ENCODE peak calls at places on chromosome 7, in six cellular contexts. U is PC-3, Z is sigmoid colon, C is osteoblast, A is heart left ventricle, D is Panc1. K is an unnamed sample. For H3K4me1, the result is how much of the 10 kb centered on the place peaks cover.

GRCh38 chr7:66379761-66380160 is 174.6 kb downstream of the TPST1 start:
- DNase-seq in C (peak), D (no peak), Z (no peak), U (peak), A (no peak), K (no peak)

GRCh38 chr7:21108182-21108581 is 319.7 kb upstream of the SP4 start:
- DNase-seq in A (no peak), U (peak), C (no peak), D (no peak), Z (no peak), K (no peak)

GRCh38 chr7:22587322-22587721 is 87.3 kb upstream of the STEAP1B start:
- DNase-seq in U (no peak), A (no peak), Z (no peak), C (peak), D (no peak), K (no peak)

GRCh38 chr7:111735661-111736323 is 173.5 kb upstream of the IMMP2L start:
- DNase-seq in Z (no peak), A (no peak), D (peak), C (peak), U (peak), K (no peak)

GRCh38 chr7:106893591-106893990 is 28.5 kb downstream of the PIK3CG start:
- DNase-seq in U (peak), D (no peak), C (no peak), Z (no peak), A (no peak), K (no peak)

GRCh38 chr7:94972296-94972695 is 64.9 kb downstream of the PPP1R9A start:
- DNase-seq in C (no peak), Z (no peak), A (no peak), U (peak), D (peak), K (no peak)

GRCh38 chr7:27175626-27176342 is 1.7 kb upstream of the HOXA10 start:
- DNase-seq in A (no peak), C (no peak), U (no peak), Z (peak), D (no peak), K (no peak)

GRCh38 chr7:27188666-27189559 is 3.9 kb upstream of the HOXA11 start:
- DNase-seq in U (peak), Z (peak), C (peak), A (no peak), D (no peak), K (no peak)

GRCh38 chr7:150811-151221 is 41.6 kb upstream of the FAM20C start:
- DNase-seq in D (no peak), A (peak), U (no peak), Z (no peak), C (peak), K (peak)

GRCh38 chr7:11742496-11742895 is 89.5 kb downstream of the THSD7A start:
- DNase-seq in U (peak), Z (no peak), D (no peak), C (no peak), A (no peak), K (no peak)

GRCh38 chr7:3493499-3493898 is 192.4 kb downstream of the SDK1 start:
- DNase-seq in U (peak), D (peak), Z (no peak), A (no peak), C (peak), K (no peak)

GRCh38 chr7:129958643-129959479 is 6.1 kb upstream of the UBE2H start:
- DNase-seq in U (peak), A (peak), D (no peak), C (peak), Z (peak), K (no peak)

GRCh38 chr7:30911561-30911969 is at the start of gene AQP1:
- DNase-seq in D (no peak), U (no peak), C (no peak), A (peak), Z (peak), K (peak)

GRCh38 chr7:142194201-142194600 is 63.7 kb downstream of the PRSS58 start:
- DNase-seq in U (peak), C (no peak), A (no peak), D (no peak), Z (no peak), K (no peak)

GRCh38 chr7:149832332-149833041 is 5.7 kb upstream of the ZNF862 start:
- DNase-seq in A (peak), D (no peak), Z (peak), C (peak), U (no peak), K (peak)

GRCh38 chr7:69419928-69420327 is 178.3 kb upstream of the AUTS2 start:
- DNase-seq in C (no peak), D (no peak), A (no peak), Z (no peak), U (no peak), K (no peak)

GRCh38 chr7:127770870-127771269 is 118.9 kb downstream of the SND1 start:
- DNase-seq in U (no peak), Z (no peak), C (peak), D (no peak), A (no peak), K (no peak)

GRCh38 chr7:148078126-148078525 is 512.4 kb upstream of the C7orf33 start:
- DNase-seq in Z (no peak), D (no peak), C (no peak), A (peak), U (no peak), K (no peak)

GRCh38 chr7:636396-636795 is 90.1 kb upstream of the DNAAF5 start:
- DNase-seq in U (peak), D (peak), C (peak), A (peak), Z (no peak), K (no peak)

GRCh38 chr7:1874522-1875389 is 204.7 kb downstream of the ELFN1 start:
- DNase-seq in C (no peak), D (no peak), U (no peak), A (no peak), Z (no peak), K (no peak)

GRCh38 chr7:1253591-1254207 is 21.0 kb downstream of the UNCX start:
- DNase-seq in C (no peak), A (no peak), U (no peak), D (no peak), Z (no peak), K (peak)

GRCh38 chr7:129493555-129493954 is 8.8 kb upstream of the SMKR1 start:
- DNase-seq in A (no peak), C (no peak), Z (no peak), U (peak), D (no peak), K (no peak)

GRCh38 chr7:83574616-83575015 is 74.3 kb downstream of the SEMA3E start:
- DNase-seq in A (no peak), U (no peak), C (no peak), Z (no peak), D (no peak), K (no peak)

GRCh38 chr7:55977831-55978230 is 13.4 kb downstream of the NIPSNAP2 start:
- DNase-seq in Z (no peak), C (peak), U (peak), D (no peak), A (no peak), K (no peak)

GRCh38 chr7:84744388-84744787 is 442.5 kb downstream of the SEMA3D start:
- DNase-seq in U (no peak), A (no peak), Z (no peak), C (peak), D (no peak), K (no peak)

GRCh38 chr7:131056007-131056406 is 271.7 kb upstream of the MKLN1 start:
- DNase-seq in D (no peak), U (no peak), C (peak), Z (no peak), A (no peak), K (no peak)

GRCh38 chr7:69640216-69640615 is 41.9 kb downstream of the AUTS2 start:
- DNase-seq in D (no peak), A (no peak), U (no peak), C (no peak), Z (no peak), K (no peak)

GRCh38 chr7:66699998-66700397 is 40.5 kb upstream of the RABGEF1 start:
- DNase-seq in C (no peak), A (peak), U (no peak), D (no peak), Z (no peak), K (no peak)

GRCh38 chr7:11935905-11936304 is 103.9 kb upstream of the THSD7A start:
- DNase-seq in Z (no peak), D (no peak), A (no peak), U (peak), C (no peak), K (no peak)

GRCh38 chr7:149831730-149832219 is 6.4 kb upstream of the ZNF862 start:
- DNase-seq in Z (peak), C (no peak), A (peak), D (no peak), U (no peak), K (peak)

DNA sequence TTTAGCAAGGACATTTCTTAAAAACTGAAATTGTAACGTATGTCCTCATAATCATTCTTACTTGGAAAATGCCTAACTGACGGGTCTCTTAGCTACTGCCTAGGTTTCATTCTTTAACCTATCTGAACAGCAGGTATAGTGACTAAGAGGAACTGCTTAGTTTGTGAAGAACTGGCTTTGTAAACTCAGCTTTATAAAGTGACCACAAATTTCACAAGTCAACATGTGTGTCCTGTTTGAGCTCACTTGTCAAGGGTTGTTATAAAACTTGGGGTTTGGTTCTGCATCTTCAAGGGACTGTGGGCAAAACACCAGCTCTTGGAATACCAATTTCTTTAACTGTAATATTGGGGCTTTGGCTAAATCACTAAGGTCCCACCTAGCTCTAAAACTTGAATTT is 32.2 kb downstream of the MRPS33 start:
- DNase-seq in Z (no peak), C (no peak), A (no peak), D (no peak), U (peak), K (no peak)
- H3K4me3 ChIP-seq in Z (no peak), C (no peak), A (no peak), D (no peak), U (no peak), K (no peak)

GRCh38 chr7:80826520-80827237 is 92.2 kb downstream of the SEMA3C start:
- DNase-seq in Z (no peak), U (peak), C (no peak), D (no peak), A (no peak), K (no peak)
- H3K4me1 ChIP-seq in Z (half or more), U (half or more), C (under half), D (half or more), A (under half), K (under half)

GRCh38 chr7:81500631-81501030 is 269.2 kb downstream of the HGF start:
- DNase-seq in A (no peak), C (no peak), U (peak), Z (no peak), D (no peak), K (no peak)
- H3K4me3 ChIP-seq in A (no peak), C (no peak), U (peak), Z (no peak), D (no peak), K (no peak)

GRCh38 chr7:137933270-137934017 is 68.4 kb downstream of the CREB3L2 start:
- DNase-seq in U (no peak), Z (peak), D (no peak), A (peak), C (no peak), K (no peak)

GRCh38 chr7:137932881-137933269 is 69.0 kb downstream of the CREB3L2 start:
- DNase-seq in A (no peak), Z (no peak), C (peak), D (no peak), U (peak), K (no peak)

GRCh38 chr7:137930616-137931015 is 71.3 kb downstream of the CREB3L2 start:
- DNase-seq in A (no peak), D (no peak), Z (no peak), C (peak), U (peak), K (no peak)

GRCh38 chr7:137934176-137934826 is 67.6 kb downstream of the CREB3L2 start:
- DNase-seq in D (no peak), U (no peak), Z (no peak), C (peak), A (no peak), K (no peak)

DNA sequence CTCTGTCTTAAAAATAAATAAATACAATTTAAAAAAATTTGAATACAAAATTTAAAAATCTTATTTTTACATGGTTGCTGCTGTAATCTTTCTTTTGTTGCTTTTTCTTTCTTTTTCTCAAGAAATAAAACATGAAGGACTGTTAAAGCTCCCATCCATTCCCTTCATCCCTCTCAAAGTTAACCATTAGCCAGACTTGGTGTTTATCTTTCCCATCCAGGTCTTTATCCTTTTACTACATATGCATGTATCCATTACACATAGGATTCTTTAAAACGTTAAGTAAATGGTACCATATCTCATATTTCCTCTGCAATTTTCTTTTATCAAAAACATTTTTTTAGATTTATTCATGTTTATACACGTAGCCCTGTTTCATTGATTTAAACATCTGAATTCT is 70.1 kb downstream of the CREB3L2 start:
- DNase-seq in C (no peak), D (no peak), Z (no peak), U (no peak), A (no peak), K (no peak)
- H3K4me1 ChIP-seq in C (half or more), D (under half), Z (half or more), U (under half), A (under half), K (half or more)

K was measured in lower lobe of right lung.